ENCODE peak calls at places on chromosomes 4 and X, in four cellular contexts. N is WERI-Rb-1, V is esophagus squamous epithelium, I is astrocyte of the spinal cord. C is an unnamed sample.

GRCh38 chrX:17987783-17988182 is 126.7 kb upstream of the RAI2 start:
- DNase-seq in N (no peak), V (no peak), I (no peak), C (no peak)

GRCh38 chrX:29617725-29618124 is 597.6 kb upstream of the MAGEB2 start:
- DNase-seq in N (no peak), V (no peak), I (no peak), C (no peak)

GRCh38 chr4:173958445-173958844 is 325.0 kb downstream of the FBXO8 start:
- DNase-seq in N (no peak), V (no peak), I (peak), C (no peak)

GRCh38 chr4:149145803-149146202 is 669.8 kb downstream of the IQCM start:
- DNase-seq in N (peak), V (no peak), I (peak), C (no peak)

GRCh38 chrX:1215123-1215823 is 2.8 kb upstream of the CRLF2 start:
- DNase-seq in N (no peak), V (no peak), I (no peak), C (no peak)

GRCh38 chr4:160091631-160092030 is 988.8 kb downstream of the RAPGEF2 start:
- DNase-seq in N (no peak), V (no peak), I (no peak), C (no peak)

GRCh38 chr4:175671491-175671934 is 140.6 kb downstream of the GPM6A start:
- DNase-seq in N (no peak), V (no peak), I (no peak), C (no peak)

GRCh38 chr4:7387925-7388324 is 46.8 kb downstream of the PSAPL1 start:
- DNase-seq in N (peak), V (no peak), I (no peak), C (no peak)

GRCh38 chrX:33434256-33435092 is 223.1 kb upstream of the DMD start:
- DNase-seq in N (peak), V (no peak), I (peak), C (peak)

GRCh38 chr4:24912252-24913098 is at the start of gene CCDC149:
- DNase-seq in N (peak), V (no peak), I (peak), C (peak)

GRCh38 chr4:38788327-38788726 is 5.5 kb upstream of the TLR10 start:
- DNase-seq in N (no peak), V (no peak), I (no peak), C (no peak)

GRCh38 chr4:75895744-75896314 is 6.4 kb downstream of the PPEF2 start:
- DNase-seq in N (no peak), V (no peak), I (peak), C (peak)

GRCh38 chr4:102441978-102442890 is 58.9 kb upstream of the NFKB1 start:
- DNase-seq in N (no peak), V (no peak), I (no peak), C (no peak)

GRCh38 chr4:139279723-139280620 is at the start of gene MGARP:
- DNase-seq in N (no peak), V (no peak), I (no peak), C (peak)

DNA sequence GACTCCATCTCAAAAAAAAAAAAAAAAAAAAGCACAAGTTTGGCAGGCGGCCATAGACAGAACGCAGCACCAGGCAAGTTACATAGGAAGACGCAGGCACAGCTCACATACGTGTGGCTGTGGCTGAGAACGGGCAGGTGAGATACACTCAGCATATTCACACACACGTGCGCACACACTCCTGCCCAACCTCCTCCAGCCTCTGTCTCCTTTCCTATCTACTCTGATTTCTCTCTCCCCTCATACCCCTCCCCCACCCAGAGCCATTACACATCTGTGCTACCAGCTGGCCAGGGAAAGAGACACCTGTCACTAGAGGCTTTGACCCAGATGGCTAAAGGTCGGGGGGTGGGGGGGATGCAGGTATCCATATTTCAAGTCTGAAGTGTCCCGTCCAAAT is 2.2 kb upstream of the SLC38A5 start:
- DNase-seq in N (peak), V (no peak), I (no peak), C (no peak)
- TF ChIP-seq CTCF in N (no peak), V (no peak), I (no peak), C (no peak)

GRCh38 chrX:102599950-102600579 is 750 bp downstream of the ARMCX5 start:
- DNase-seq in N (no peak), V (no peak), I (peak), C (no peak)
- TF ChIP-seq CTCF in N (no peak), V (no peak), I (no peak), C (no peak)

GRCh38 chr4:94564252-94564651 is 112.5 kb downstream of the PDLIM5 start:
- DNase-seq in N (no peak), V (no peak), I (no peak), C (no peak)
- TF ChIP-seq CTCF in N (no peak), V (no peak), I (no peak), C (no peak)

GRCh38 chr4:127352220-127352619 is 280.5 kb upstream of the INTU start:
- DNase-seq in N (peak), V (no peak), I (no peak), C (no peak)
- TF ChIP-seq CTCF in N (peak), V (no peak), I (no peak), C (no peak)

GRCh38 chr4:26242451-26242850 is 78.4 kb upstream of the RBPJ start:
- DNase-seq in N (no peak), V (no peak), I (peak), C (no peak)

GRCh38 chr4:26239796-26240195 is 81.0 kb upstream of the RBPJ start:
- DNase-seq in N (no peak), V (no peak), I (no peak), C (no peak)

GRCh38 chr4:26237916-26238315 is 82.9 kb upstream of the RBPJ start:
- DNase-seq in N (no peak), V (no peak), I (no peak), C (no peak)

GRCh38 chr4:26238426-26238781 is 82.4 kb upstream of the RBPJ start:
- DNase-seq in N (no peak), V (no peak), I (no peak), C (no peak)

DNA sequence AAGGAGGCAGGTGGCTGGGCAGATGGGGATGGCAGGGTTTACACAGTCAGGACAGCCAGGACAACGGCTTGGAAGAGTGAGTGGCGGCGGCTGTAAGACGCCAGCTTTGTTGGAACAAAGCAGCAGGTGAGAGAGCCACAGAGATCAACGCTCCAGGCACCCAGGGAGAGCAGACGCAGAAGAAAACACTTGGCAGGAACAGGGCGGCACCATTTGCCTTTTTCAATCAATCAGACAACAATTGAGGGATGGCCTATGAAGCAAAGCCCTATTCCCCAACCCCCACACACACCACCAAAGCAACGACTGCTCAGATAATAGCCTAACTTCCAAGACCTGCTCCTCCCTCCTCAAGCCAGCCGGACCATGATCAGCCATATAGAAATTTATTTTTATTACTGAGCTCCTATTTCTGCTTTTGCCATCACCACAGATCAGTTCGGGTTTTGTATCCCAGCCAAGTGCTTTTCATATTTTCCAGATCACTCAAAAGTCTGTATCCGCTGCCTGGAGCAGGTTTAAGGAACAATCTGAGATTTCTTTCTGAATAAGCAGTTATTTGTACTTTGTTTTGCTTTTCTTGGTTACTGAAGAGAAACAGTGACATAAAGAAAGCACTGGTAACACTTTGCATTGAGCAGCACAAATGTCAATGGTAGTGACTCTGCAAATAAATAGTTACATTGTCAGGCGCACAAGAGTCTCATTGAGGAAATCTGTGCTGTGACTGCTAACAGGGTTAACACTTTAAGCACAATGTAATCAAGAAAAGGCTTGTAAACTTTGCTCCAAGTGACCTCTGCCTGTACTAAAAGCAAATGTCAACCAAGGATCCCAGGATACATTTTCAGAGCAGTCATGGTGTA is 81.8 kb upstream of the RBPJ start:
- DNase-seq in N (peak), V (no peak), I (peak), C (no peak)
- TF ChIP-seq CTCF in N (no peak), V (no peak), I (no peak), C (no peak)